ENCODE peak calls at places on chromosome 14, in eight cellular contexts. N, X, A, K, M, S, C and Y are unnamed samples.

GRCh38 chr14:72630374-72630773 is 263.5 kb downstream of the DPF3 start:
- DNase-seq in N (no peak), X (no peak), A (no peak), K (no peak), M (no peak), S (no peak), C (no peak), Y (no peak)

GRCh38 chr14:21059842-21060589 is 2.4 kb downstream of the RNASE8 start:
- DNase-seq in N (no peak), X (peak), A (peak), K (no peak), M (no peak), S (no peak), C (no peak), Y (no peak)

GRCh38 chr14:105388110-105388951 is 10.0 kb upstream of the TEX22 start:
- DNase-seq in N (no peak), X (no peak), A (no peak), K (no peak), M (no peak), S (no peak), C (no peak), Y (no peak)

GRCh38 chr14:74577247-74577947 is 34.6 kb downstream of the LTBP2 start:
- DNase-seq in N (no peak), X (peak), A (peak), K (peak), M (no peak), S (no peak), C (peak), Y (no peak)

GRCh38 chr14:55446127-55446736 is 5.8 kb upstream of the TBPL2 start:
- DNase-seq in N (peak), X (peak), A (peak), K (peak), M (peak), S (no peak), C (peak), Y (peak)

GRCh38 chr14:100893760-100894159 is 9.8 kb downstream of the RTL1 start:
- DNase-seq in N (no peak), X (no peak), A (no peak), K (no peak), M (no peak), S (no peak), C (no peak), Y (no peak)

GRCh38 chr14:106393742-106394141 is 867.4 kb downstream of the TMEM121 start:
- DNase-seq in N (no peak), X (no peak), A (no peak), K (no peak), M (no peak), S (no peak), C (no peak), Y (no peak)

GRCh38 chr14:54766276-54767138 is 136.1 kb downstream of the GCH1 start:
- DNase-seq in N (no peak), X (no peak), A (no peak), K (no peak), M (no peak), S (no peak), C (no peak), Y (no peak)

GRCh38 chr14:81551471-81551870 is 17.8 kb upstream of the SEL1L start:
- DNase-seq in N (no peak), X (no peak), A (no peak), K (no peak), M (no peak), S (no peak), C (no peak), Y (peak)

GRCh38 chr14:64293976-64294671 is at the start of gene ESR2:
- DNase-seq in N (no peak), X (peak), A (peak), K (peak), M (peak), S (no peak), C (peak), Y (peak)

GRCh38 chr14:102799684-102800562 is 22.7 kb downstream of the TRAF3 start:
- DNase-seq in N (peak), X (peak), A (peak), K (peak), M (no peak), S (no peak), C (peak), Y (no peak)

GRCh38 chr14:32635103-32635719 is 303.5 kb upstream of the NPAS3 start:
- DNase-seq in N (peak), X (peak), A (peak), K (peak), M (no peak), S (no peak), C (peak), Y (peak)

GRCh38 chr14:19823178-19823577 is 19.6 kb downstream of the OR4N2 start:
- DNase-seq in N (no peak), X (no peak), A (no peak), K (no peak), M (no peak), S (no peak), C (no peak), Y (no peak)

GRCh38 chr14:75088566-75089373 is 19.3 kb downstream of the ZC2HC1C start:
- DNase-seq in N (no peak), X (peak), A (peak), K (peak), M (no peak), S (no peak), C (peak), Y (peak)

GRCh38 chr14:75188520-75189267 is 12.3 kb upstream of the TMED10 start:
- DNase-seq in N (no peak), X (no peak), A (no peak), K (no peak), M (no peak), S (peak), C (no peak), Y (no peak)

GRCh38 chr14:36256131-36256801 is 64.2 kb downstream of the MBIP start:
- DNase-seq in N (peak), X (no peak), A (peak), K (peak), M (no peak), S (no peak), C (peak), Y (peak)

GRCh38 chr14:55077155-55077554 is 25.7 kb downstream of the MAPK1IP1L start:
- DNase-seq in N (no peak), X (peak), A (peak), K (peak), M (no peak), S (no peak), C (peak), Y (peak)

GRCh38 chr14:32560213-32560857 is 231.2 kb downstream of the AKAP6 start:
- DNase-seq in N (peak), X (peak), A (peak), K (peak), M (no peak), S (no peak), C (peak), Y (peak)

GRCh38 chr14:89365071-89365801 is 51.8 kb downstream of the FOXN3 start:
- DNase-seq in N (no peak), X (peak), A (peak), K (peak), M (no peak), S (peak), C (peak), Y (no peak)

GRCh38 chr14:94388027-94388895 is at the start of gene SERPINA1:
- DNase-seq in N (no peak), X (peak), A (no peak), K (no peak), M (no peak), S (no peak), C (peak), Y (peak)

GRCh38 chr14:102568115-102568614 is 24.3 kb upstream of the RCOR1 start:
- DNase-seq in N (no peak), X (no peak), A (no peak), K (no peak), M (no peak), S (no peak), C (no peak), Y (peak)

GRCh38 chr14:51873221-51873893 is 12.9 kb downstream of the GNG2 start:
- DNase-seq in N (peak), X (peak), A (peak), K (peak), M (no peak), S (peak), C (peak), Y (peak)

GRCh38 chr14:28515571-28515970 is 251.0 kb upstream of the FOXG1 start:
- DNase-seq in N (no peak), X (peak), A (peak), K (peak), M (no peak), S (no peak), C (peak), Y (peak)

GRCh38 chr14:69839017-69839416 is 40.2 kb upstream of the SMOC1 start:
- DNase-seq in N (no peak), X (no peak), A (no peak), K (no peak), M (no peak), S (no peak), C (no peak), Y (no peak)

GRCh38 chr14:91154851-91155625 is 41.2 kb downstream of the DGLUCY start:
- DNase-seq in N (no peak), X (peak), A (peak), K (peak), M (no peak), S (no peak), C (peak), Y (peak)

GRCh38 chr14:31263485-31264133 is 56.0 kb upstream of the HECTD1 start:
- DNase-seq in N (peak), X (peak), A (peak), K (peak), M (no peak), S (no peak), C (peak), Y (peak)

GRCh38 chr14:75343914-75344313 is 65.3 kb downstream of the FOS start:
- DNase-seq in N (peak), X (peak), A (peak), K (peak), M (no peak), S (no peak), C (peak), Y (peak)

GRCh38 chr14:72332054-72332453 is 399.8 kb downstream of the RGS6 start:
- DNase-seq in N (no peak), X (no peak), A (no peak), K (no peak), M (no peak), S (no peak), C (no peak), Y (no peak)

GRCh38 chr14:56787530-56787929 is 22.7 kb downstream of the OTX2 start:
- DNase-seq in N (no peak), X (no peak), A (no peak), K (peak), M (no peak), S (no peak), C (peak), Y (no peak)

GRCh38 chr14:76710093-76711010 is 50.9 kb upstream of the VASH1 start:
- DNase-seq in N (no peak), X (peak), A (peak), K (peak), M (no peak), S (no peak), C (peak), Y (peak)

GRCh38 chr14:50830932-50831703 is at the start of gene NIN:
- DNase-seq in N (no peak), X (peak), A (peak), K (peak), M (peak), S (no peak), C (peak), Y (peak)

GRCh38 chr14:50830044-50830931 is 674 bp downstream of the NIN start:
- DNase-seq in N (no peak), X (peak), A (peak), K (peak), M (peak), S (peak), C (no peak), Y (peak)

GRCh38 chr14:50828738-50829471 is 2.1 kb downstream of the NIN start:
- DNase-seq in N (no peak), X (no peak), A (no peak), K (no peak), M (no peak), S (no peak), C (no peak), Y (no peak)

GRCh38 chr14:50831704-50832130 is 755 bp upstream of the NIN start:
- DNase-seq in N (no peak), X (peak), A (no peak), K (no peak), M (no peak), S (no peak), C (no peak), Y (no peak)

GRCh38 chr14:50829472-50830043 is 1.4 kb downstream of the NIN start:
- DNase-seq in N (no peak), X (no peak), A (no peak), K (no peak), M (no peak), S (no peak), C (no peak), Y (no peak)
- TF ChIP-seq CTCF in N (no peak), X (no peak), A (no peak), K (no peak), M (no peak), S (no peak), C (no peak), Y (no peak)

DNA sequence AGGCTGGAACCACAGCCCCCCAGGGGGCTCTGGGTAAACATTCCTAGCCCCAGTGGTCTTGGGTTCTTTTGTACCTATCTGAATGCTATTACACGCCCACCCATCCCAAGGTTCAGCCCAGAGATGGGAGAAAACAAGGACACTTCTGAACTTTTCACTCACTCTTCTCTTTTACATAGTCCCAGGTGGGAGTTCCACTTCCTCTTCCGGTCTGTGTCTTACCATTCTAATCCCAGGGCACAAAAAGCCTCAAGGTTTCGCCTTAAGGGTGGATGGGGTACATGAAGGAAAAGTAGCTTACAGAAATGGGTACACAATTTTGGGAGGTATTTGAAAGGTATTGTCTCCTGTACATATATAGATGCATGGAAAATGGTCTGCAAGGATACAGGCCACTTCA is 79.0 kb downstream of the TMEM30B start:
- DNase-seq in N (no peak), X (no peak), A (no peak), K (no peak), M (no peak), S (no peak), C (no peak), Y (no peak)
- H3K4me3 ChIP-seq in N (no peak), X (no peak), A (no peak), K (no peak), M (no peak), S (no peak), C (no peak), Y (no peak)

GRCh38 chr14:92510972-92511371 is 2.6 kb upstream of the RIN3 start:
- DNase-seq in N (no peak), X (no peak), A (no peak), K (no peak), M (no peak), S (no peak), C (no peak), Y (no peak)
- TF ChIP-seq CTCF in N (no peak), X (no peak), A (no peak), K (no peak), M (no peak), S (peak), C (no peak), Y (no peak)

GRCh38 chr14:68248481-68249255 is 429.1 kb downstream of the RAD51B start:
- DNase-seq in N (no peak), X (peak), A (peak), K (peak), M (no peak), S (peak), C (peak), Y (peak)

GRCh38 chr14:68251766-68252100 is 432.2 kb downstream of the RAD51B start:
- DNase-seq in N (no peak), X (no peak), A (no peak), K (no peak), M (no peak), S (no peak), C (no peak), Y (no peak)

GRCh38 chr14:68250950-68251765 is 431.6 kb downstream of the RAD51B start:
- DNase-seq in N (no peak), X (no peak), A (no peak), K (no peak), M (no peak), S (no peak), C (no peak), Y (peak)

GRCh38 chr14:68247867-68248266 is 428.3 kb downstream of the RAD51B start:
- DNase-seq in N (no peak), X (no peak), A (peak), K (peak), M (no peak), S (no peak), C (peak), Y (peak)

GRCh38 chr14:68249534-68250517 is 430.2 kb downstream of the RAD51B start:
- DNase-seq in N (no peak), X (peak), A (peak), K (peak), M (no peak), S (no peak), C (peak), Y (peak)
- H3K4me3 ChIP-seq in N (no peak), X (no peak), A (no peak), K (no peak), M (no peak), S (no peak), C (no peak), Y (no peak)

GRCh38 chr14:98138666-98139065 is 1133.3 kb downstream of the BCL11B start:
- DNase-seq in N (no peak), X (peak), A (peak), K (peak), M (peak), S (no peak), C (peak), Y (peak)
- TF ChIP-seq CTCF in N (peak), X (no peak), A (peak), K (peak), M (peak), S (peak), C (peak), Y (peak)

GRCh38 chr14:99034711-99035171 is 237.3 kb downstream of the BCL11B start:
- DNase-seq in N (no peak), X (no peak), A (no peak), K (no peak), M (no peak), S (no peak), C (no peak), Y (no peak)
- H3K4me3 ChIP-seq in N (no peak), X (no peak), A (no peak), K (no peak), M (no peak), S (no peak), C (no peak), Y (no peak)

GRCh38 chr14:77961853-77962580 is 162.1 kb downstream of the ADCK1 start:
- DNase-seq in N (no peak), X (no peak), A (no peak), K (no peak), M (no peak), S (no peak), C (no peak), Y (no peak)
- TF ChIP-seq CTCF in N (no peak), X (no peak), A (no peak), K (no peak), M (no peak), S (no peak), C (no peak), Y (no peak)